ENCODE peak calls at places on chromosomes 16 and 17, in four cellular contexts. O is body of pancreas, F is A549, E is esophagus squamous epithelium. D is an unnamed sample.

GRCh38 chr17:57445772-57446472 is 189.6 kb downstream of the MSI2 start:
- DNase-seq in O (no peak), F (no peak), E (no peak), D (no peak)

GRCh38 chr16:9447699-9448098 is 356.3 kb downstream of the HAPSTR1 start:
- DNase-seq in O (no peak), F (no peak), E (no peak), D (no peak)

GRCh38 chr17:2892305-2892971 is 96.2 kb downstream of the RAP1GAP2 start:
- DNase-seq in O (peak), F (peak), E (no peak), D (peak)

GRCh38 chr16:24988593-24989338 is 26.4 kb downstream of the ARHGAP17 start:
- DNase-seq in O (peak), F (peak), E (no peak), D (no peak)

GRCh38 chr17:50507871-50508572 is at the start of gene MYCBPAP:
- DNase-seq in O (peak), F (peak), E (no peak), D (no peak)

GRCh38 chr16:86210403-86211193 is 299.7 kb upstream of the FOXF1 start:
- DNase-seq in O (no peak), F (no peak), E (no peak), D (no peak)

GRCh38 chr17:16417896-16418683 is 2.7 kb downstream of the TRPV2 start:
- DNase-seq in O (no peak), F (no peak), E (no peak), D (no peak)

GRCh38 chr17:63126607-63127006 is 160.6 kb downstream of the TANC2 start:
- DNase-seq in O (no peak), F (no peak), E (no peak), D (no peak)

GRCh38 chr17:62649570-62649969 is 22.1 kb downstream of the MRC2 start:
- DNase-seq in O (no peak), F (no peak), E (no peak), D (no peak)

GRCh38 chr16:51987519-51987918 is 559.4 kb downstream of the TOX3 start:
- DNase-seq in O (no peak), F (no peak), E (no peak), D (no peak)

GRCh38 chr16:49822649-49823370 is 33.1 kb downstream of the ZNF423 start:
- DNase-seq in O (no peak), F (no peak), E (no peak), D (no peak)

GRCh38 chr16:57017251-57017650 is 27.9 kb downstream of the NLRC5 start:
- DNase-seq in O (no peak), F (peak), E (no peak), D (no peak)

GRCh38 chr16:58177347-58177710 is 20.6 kb downstream of the CSNK2A2 start:
- DNase-seq in O (no peak), F (no peak), E (no peak), D (no peak)

GRCh38 chr17:42457107-42457787 is 1.4 kb upstream of the ATP6V0A1 start:
- DNase-seq in O (no peak), F (no peak), E (no peak), D (no peak)

GRCh38 chr16:85553436-85554113 is 59.5 kb upstream of the GSE1 start:
- DNase-seq in O (peak), F (peak), E (no peak), D (peak)

GRCh38 chr17:40610359-40610758 is 37.3 kb downstream of the SMARCE1 start:
- DNase-seq in O (no peak), F (no peak), E (no peak), D (no peak)

GRCh38 chr16:85931596-85932402 is 32.8 kb downstream of the IRF8 start:
- DNase-seq in O (no peak), F (no peak), E (no peak), D (no peak)

GRCh38 chr16:75687361-75687760 is 10.6 kb upstream of the CPHXL2 start:
- DNase-seq in O (no peak), F (no peak), E (no peak), D (no peak)

GRCh38 chr17:74995847-74996246 is 8.4 kb downstream of the CDR2L start:
- DNase-seq in O (no peak), F (no peak), E (no peak), D (no peak)

GRCh38 chr16:75996491-75996890 is 270.2 kb upstream of the CPHXL start:
- DNase-seq in O (no peak), F (no peak), E (no peak), D (no peak)

GRCh38 chr16:71920658-71921057 is 25.3 kb downstream of the IST1 start:
- DNase-seq in O (no peak), F (no peak), E (no peak), D (no peak)

GRCh38 chr16:83882118-83882879 is 16.6 kb upstream of the MLYCD start:
- DNase-seq in O (no peak), F (no peak), E (no peak), D (no peak)

GRCh38 chr16:78257376-78257728 is 157.9 kb downstream of the WWOX start:
- DNase-seq in O (no peak), F (no peak), E (no peak), D (no peak)

GRCh38 chr17:50180593-50180992 is 14.8 kb downstream of the SGCA start:
- DNase-seq in O (no peak), F (no peak), E (no peak), D (no peak)

GRCh38 chr17:52885882-52886281 is 727.4 kb upstream of the CA10 start:
- DNase-seq in O (no peak), F (no peak), E (no peak), D (no peak)

GRCh38 chr16:85554791-85555548 is 58.2 kb upstream of the GSE1 start:
- DNase-seq in O (peak), F (peak), E (no peak), D (peak)

GRCh38 chr16:88713568-88714419 is 7.5 kb downstream of the CTU2 start:
- DNase-seq in O (no peak), F (no peak), E (no peak), D (peak)
- TF ChIP-seq POLR2A in O (no peak), F (no peak), E (no peak), D (no peak)

DNA sequence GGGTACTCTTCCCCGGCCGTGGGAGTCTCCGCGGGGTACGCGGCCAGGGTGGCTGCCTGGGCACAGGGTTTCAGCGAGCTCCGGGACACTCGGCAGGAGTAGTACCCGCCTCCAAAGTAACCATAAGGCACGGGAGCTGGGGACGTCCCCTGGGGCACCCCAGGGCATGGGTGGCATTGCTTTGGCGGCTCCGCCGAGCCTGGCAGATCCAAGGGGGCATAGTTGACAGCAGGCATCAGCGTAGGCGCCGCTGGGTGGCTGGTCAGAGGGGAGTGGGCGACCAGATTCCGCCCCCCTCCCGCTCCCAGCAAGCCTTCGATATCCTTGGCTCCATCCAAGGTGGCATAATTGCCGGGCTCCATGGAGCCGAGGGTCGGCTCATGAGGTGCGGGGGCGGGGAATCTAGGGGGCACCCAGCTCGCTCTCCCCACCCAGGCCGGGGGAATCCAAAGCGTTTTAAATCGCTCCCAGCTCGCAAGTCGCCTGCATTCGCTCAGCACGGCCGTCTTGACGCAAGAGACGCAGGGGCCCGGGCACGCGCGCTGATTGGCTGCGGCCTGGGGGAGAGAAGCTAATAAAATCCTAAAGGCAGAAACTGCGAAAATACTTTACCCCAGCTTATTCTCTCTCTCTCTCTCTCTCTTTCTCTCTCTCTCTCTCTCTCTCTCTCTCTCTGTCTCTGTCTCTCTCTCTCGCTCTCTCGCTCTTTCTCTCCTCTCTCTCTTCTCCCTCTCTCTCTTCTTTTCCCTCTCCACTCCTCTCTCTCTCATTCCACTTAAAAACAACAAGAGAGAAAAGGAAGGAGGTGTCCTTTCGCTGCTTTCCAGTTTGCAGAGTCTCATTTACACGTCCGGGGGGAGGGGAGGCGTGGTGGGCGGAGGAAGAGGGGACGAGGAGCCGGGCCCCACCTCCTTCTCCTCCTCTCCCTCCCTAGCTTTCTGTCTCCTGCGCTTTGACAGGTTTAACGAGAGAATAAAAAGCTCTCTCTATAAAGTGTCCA is at the start of gene HOXB13:
- DNase-seq in O (no peak), F (peak), E (no peak), D (peak)
- TF ChIP-seq POLR2A in O (no peak), F (peak), E (no peak), D (no peak)

GRCh38 chr17:78249836-78250806 is 18.7 kb downstream of the TMEM235 start:
- DNase-seq in O (no peak), F (no peak), E (no peak), D (no peak)
- TF ChIP-seq POLR2A in O (no peak), F (no peak), E (no peak), D (no peak)

DNA sequence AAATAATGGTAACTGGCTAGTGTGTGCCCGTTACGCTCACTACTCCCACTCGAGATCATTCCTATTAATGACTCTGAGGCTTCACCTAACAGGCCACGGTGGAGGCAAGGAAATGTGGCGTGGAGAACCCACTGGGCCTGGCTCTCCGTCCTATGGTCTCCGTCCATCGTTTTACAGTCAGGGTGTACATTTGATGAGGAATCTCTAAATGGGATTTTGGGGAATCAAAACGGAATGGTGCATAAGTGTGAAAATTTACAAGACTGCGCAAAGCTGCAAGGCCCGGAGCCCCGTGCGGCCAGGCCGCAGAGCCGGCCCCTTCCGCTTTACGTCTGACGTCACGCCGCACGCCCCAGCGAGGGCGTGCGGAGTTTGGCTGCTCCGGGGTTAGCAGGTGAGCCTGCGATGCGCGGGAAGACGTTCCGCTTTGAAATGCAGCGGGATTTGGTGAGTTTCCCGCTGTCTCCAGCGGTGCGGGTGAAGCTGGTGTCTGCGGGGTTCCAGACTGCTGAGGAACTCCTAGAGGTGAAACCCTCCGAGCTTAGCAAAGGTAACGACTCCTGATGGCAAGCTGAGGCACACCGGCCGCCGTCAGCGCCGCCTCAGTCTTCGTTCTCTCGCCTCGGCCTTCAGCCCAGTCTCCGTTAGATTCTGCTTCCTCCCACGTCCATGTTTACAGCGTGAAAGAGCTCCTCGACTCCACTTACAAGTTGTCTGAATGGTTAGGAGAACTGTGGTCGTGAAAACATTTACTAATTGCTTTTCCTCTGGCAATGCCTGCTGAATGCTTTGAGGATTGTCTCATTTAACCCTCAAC is at the start of gene RAD51C:
- DNase-seq in O (peak), F (peak), E (peak), D (peak)
- TF ChIP-seq POLR2A in O (no peak), F (peak), E (no peak), D (peak)

DNA sequence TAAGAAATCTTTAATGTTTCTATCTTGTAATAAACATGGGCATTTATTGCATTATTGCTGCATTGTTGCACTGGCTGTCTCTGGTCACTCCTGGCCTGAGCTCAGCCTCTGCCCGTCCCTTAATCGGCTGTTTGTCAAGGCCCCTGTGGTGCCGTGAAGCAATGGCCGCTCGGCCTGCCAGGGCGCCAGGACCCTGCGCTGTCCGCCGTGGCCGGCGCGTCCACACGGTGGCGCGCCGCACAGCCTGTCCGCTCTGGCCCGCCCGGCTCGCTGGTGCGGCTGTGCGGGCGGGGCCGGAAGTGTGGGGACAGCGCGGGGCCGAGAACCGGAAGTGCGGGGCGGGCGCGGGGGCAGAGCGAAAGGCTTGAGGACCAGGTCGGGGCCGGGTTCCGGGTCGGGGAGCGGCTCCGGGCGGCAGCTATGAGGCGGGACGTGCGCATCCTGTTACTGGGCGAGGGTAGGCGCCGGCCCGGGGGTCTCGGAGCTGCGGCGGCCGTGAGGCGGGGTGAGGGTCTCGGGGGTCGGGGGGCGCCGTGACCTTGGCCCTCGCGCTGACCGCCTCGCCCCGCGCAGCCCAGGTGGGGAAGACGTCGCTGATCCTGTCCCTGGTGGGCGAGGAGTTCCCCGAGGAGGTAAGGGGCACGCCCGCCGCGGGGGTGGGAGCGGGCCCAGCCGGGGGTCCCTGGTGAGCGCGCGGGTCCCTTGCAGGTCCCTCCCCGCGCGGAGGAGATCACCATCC is at the start of gene RHOT2:
- DNase-seq in O (peak), F (peak), E (peak), D (peak)
- TF ChIP-seq POLR2A in O (no peak), F (peak), E (no peak), D (peak)

DNA sequence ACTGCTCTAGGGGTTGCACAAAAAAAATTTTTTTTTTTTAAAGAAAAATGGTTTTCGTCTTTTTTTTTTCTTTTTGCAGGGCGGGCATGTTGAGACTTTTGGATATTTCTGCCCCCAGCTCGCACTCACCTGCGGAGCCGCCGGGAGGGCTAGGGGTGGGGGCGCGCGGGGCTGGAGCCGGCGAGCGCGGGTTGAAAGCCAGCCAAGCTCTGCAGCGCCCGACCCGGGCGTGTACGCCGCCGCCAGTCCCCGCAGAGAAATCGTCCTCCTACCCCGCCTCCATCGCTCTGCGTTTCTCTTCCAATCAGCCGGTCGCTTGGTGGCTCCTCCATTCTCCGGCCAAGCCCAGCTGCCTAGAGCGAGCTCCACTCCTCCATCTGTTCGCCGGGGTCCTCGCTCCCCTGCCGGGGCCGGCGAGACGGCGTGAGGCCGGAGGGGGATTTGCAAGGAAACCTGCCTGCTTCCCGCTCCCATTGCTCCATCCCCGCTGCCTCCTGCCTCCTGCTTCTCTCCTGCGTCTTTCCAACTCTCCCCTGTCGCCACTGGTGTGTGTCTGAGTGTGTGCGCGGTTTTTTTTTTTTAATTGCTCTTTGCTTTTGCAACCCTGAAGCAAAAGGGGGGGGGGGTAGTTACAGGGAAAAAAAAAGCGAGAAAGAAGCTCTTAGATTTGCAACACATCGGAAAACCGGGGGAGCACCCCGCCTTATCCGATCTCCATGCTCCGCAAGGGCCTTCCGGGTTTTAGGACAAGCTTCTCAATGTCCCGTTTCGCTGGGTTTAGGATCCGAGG is 1.8 kb upstream of the UBTF start:
- DNase-seq in O (peak), F (peak), E (no peak), D (peak)
- TF ChIP-seq POLR2A in O (peak), F (peak), E (no peak), D (peak)

GRCh38 chr17:46193246-46193625 is at the start of gene KANSL1:
- DNase-seq in O (peak), F (peak), E (peak), D (peak)
- TF ChIP-seq POLR2A in O (no peak), F (peak), E (no peak), D (no peak)